ENCODE peak calls at places on chromosomes 5 and 9, in nine cellular contexts. C is hepatocyte, P is OCI-LY7, M is H9, R is ovary, G is lower lobe of right lung, E is tibial artery, F is right atrium auricular region, L is WERI-Rb-1. U is an unnamed sample.

GRCh38 chr5:65326912-65327311 is 154.8 kb downstream of the ADAMTS6 start:
- DNase-seq in C (no peak), P (no peak), M (no peak), R (no peak), G (no peak), E (no peak), F (no peak), L (no peak), U (no peak)

GRCh38 chr9:137174722-137175293 is 3.0 kb upstream of the TMEM210 start:
- DNase-seq in C (no peak), P (no peak), M (peak; percentile 57), R (no peak), G (no peak), E (no peak), F (no peak), L (no peak), U (no peak)

GRCh38 chr5:147504001-147504400 is 5.9 kb downstream of the DPYSL3 start:
- DNase-seq in C (peak; percentile 32), P (no peak), M (no peak), R (no peak), G (no peak), E (peak; percentile 55), F (no peak), L (peak; percentile 18), U (no peak)

GRCh38 chr9:135326633-135327152 is 152.9 kb upstream of the PPP1R26 start:
- DNase-seq in C (no peak), P (no peak), M (no peak), R (no peak), G (peak; percentile 25), E (no peak), F (no peak), L (no peak), U (no peak)

GRCh38 chr9:137252555-137253506 is 1.7 kb downstream of the STPG3 start:
- DNase-seq in C (peak; percentile 68), P (peak; percentile 76), M (peak; percentile 69), R (no peak), G (no peak), E (no peak), F (no peak), L (peak; percentile 55), U (no peak)

GRCh38 chr9:121634800-121635261 is 16.6 kb upstream of the DAB2IP start:
- DNase-seq in C (peak; percentile 59), P (peak; percentile 14), M (peak; percentile 76), R (peak; percentile 50), G (no peak), E (no peak), F (no peak), L (peak; percentile 77), U (no peak)

GRCh38 chr9:123109540-123110279 is 76.2 kb downstream of the GPR21 start:
- DNase-seq in C (peak; percentile 73), P (no peak), M (no peak), R (no peak), G (no peak), E (no peak), F (no peak), L (no peak), U (no peak)

GRCh38 chr5:472656-473343 is 29.8 kb downstream of the EXOC3 start:
- DNase-seq in C (peak; percentile 94), P (peak; percentile 91), M (peak; percentile 71), R (peak; percentile 94), G (peak; percentile 92), E (peak; percentile 79), F (peak; percentile 75), L (peak; percentile 93), U (peak; percentile 86)

GRCh38 chr5:102922111-102922510 is 167.0 kb downstream of the PAM start:
- DNase-seq in C (no peak), P (no peak), M (no peak), R (no peak), G (no peak), E (no peak), F (no peak), L (no peak), U (no peak)

GRCh38 chr9:99377790-99378775 is 156.0 kb downstream of the SEC61B start:
- DNase-seq in C (no peak), P (no peak), M (no peak), R (no peak), G (no peak), E (no peak), F (no peak), L (no peak), U (no peak)

GRCh38 chr5:167644619-167645018 is 646.8 kb upstream of the WWC1 start:
- DNase-seq in C (no peak), P (no peak), M (no peak), R (no peak), G (no peak), E (no peak), F (no peak), L (no peak), U (no peak)

DNA sequence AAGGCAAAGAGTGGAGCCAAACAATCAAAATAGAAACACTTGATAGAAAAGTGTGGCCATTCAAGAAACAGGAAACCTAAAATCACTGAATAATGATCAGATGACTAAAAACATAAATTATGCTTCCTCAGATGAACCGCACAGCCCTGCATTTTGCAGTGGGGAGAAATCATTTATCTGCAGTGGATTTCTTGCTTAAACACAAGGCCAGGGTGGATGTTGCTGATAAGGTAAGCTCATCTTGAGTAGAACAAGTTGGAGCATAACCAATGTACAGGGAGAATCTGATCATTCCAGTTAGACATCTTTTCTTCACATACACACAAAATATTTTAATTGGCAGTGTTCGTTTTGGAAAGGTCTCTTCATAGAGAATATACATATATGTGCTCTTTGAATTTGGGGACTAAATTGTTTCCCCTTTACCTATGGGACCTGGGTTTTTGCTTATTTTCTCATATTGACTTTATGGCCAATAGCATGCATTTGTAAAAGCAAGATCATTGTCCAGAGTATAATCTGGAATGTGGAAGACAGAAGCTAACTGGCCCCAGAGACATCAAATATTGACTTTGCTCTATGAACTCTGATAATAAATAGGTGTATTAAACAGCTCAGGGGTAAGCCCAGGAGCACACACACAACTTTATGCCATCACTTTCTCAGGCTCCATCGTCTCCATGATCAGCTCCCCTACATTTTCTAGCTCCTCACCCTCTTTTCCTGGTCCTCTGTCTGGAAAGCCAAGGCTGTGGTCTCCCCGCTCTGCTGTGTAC is 9.1 kb downstream of the ANKDD1B start:
- DNase-seq in C (no peak), P (no peak), M (no peak), R (no peak), G (no peak), E (no peak), F (no peak), L (no peak), U (no peak)
- H3K27ac ChIP-seq in C (peak overlapping the region; percentile 8), P (no peak overlapping the region), M (no peak overlapping the region), R (no peak overlapping the region), G (no peak overlapping the region), E (no peak overlapping the region), F (no peak overlapping the region), L (no peak overlapping the region), U (no peak overlapping the region)

DNA sequence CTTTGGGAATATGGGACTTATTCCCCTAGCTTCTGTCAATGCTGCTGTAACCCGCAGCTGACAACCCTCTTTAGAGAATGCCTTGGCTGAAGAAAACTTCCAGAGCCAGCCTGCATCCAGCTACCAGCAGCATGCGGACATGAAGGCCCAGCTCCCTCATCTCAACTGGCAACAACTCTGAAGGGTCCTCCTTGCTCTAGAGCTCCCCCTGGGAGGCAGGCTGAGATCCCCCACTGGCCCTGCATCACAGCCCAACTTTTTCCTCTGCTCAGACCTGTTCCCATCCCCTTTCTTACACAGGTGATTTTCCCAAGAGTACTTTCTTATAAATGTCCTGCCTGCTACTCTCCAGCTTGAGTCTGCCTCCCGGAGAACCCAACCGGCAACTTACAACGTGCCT is 18.7 kb upstream of the WNT8A start:
- DNase-seq in C (no peak), P (no peak), M (peak; percentile 67), R (no peak), G (no peak), E (no peak), F (no peak), L (no peak), U (no peak)
- TF ChIP-seq CTCF in C (peak; percentile 12), P (peak; percentile 74), M (peak; percentile 72), R (no peak), G (peak; percentile 11), E (no peak), F (no peak), L (peak; percentile 65), U (no peak)

GRCh38 chr5:43561346-43561745 is 4.5 kb upstream of the PAIP1 start:
- DNase-seq in C (no peak), P (no peak), M (no peak), R (no peak), G (no peak), E (no peak), F (no peak), L (no peak), U (no peak)
- H3K27ac ChIP-seq in C (no peak overlapping the region), P (no peak overlapping the region), M (no peak overlapping the region), R (no peak overlapping the region), G (no peak overlapping the region), E (no peak overlapping the region), F (no peak overlapping the region), L (no peak overlapping the region), U (no peak overlapping the region)

GRCh38 chr5:139393497-139394122 is 1.3 kb downstream of the PROB1 start:
- DNase-seq in C (no peak), P (no peak), M (no peak), R (no peak), G (no peak), E (no peak), F (no peak), L (no peak), U (no peak)

GRCh38 chr5:139392324-139392677 is 2.6 kb upstream of the MZB1 start:
- DNase-seq in C (no peak), P (no peak), M (no peak), R (no peak), G (no peak), E (no peak), F (no peak), L (no peak), U (no peak)

GRCh38 chr5:139394123-139394653 is 716 bp downstream of the PROB1 start:
- DNase-seq in C (peak; percentile 77), P (peak; percentile 73), M (peak; percentile 61), R (no peak), G (no peak), E (no peak), F (no peak), L (no peak), U (no peak)

GRCh38 chr5:139391570-139392323 is 2.0 kb upstream of the MZB1 start:
- DNase-seq in C (no peak), P (peak; percentile 76), M (no peak), R (no peak), G (no peak), E (no peak), F (no peak), L (no peak), U (no peak)

DNA sequence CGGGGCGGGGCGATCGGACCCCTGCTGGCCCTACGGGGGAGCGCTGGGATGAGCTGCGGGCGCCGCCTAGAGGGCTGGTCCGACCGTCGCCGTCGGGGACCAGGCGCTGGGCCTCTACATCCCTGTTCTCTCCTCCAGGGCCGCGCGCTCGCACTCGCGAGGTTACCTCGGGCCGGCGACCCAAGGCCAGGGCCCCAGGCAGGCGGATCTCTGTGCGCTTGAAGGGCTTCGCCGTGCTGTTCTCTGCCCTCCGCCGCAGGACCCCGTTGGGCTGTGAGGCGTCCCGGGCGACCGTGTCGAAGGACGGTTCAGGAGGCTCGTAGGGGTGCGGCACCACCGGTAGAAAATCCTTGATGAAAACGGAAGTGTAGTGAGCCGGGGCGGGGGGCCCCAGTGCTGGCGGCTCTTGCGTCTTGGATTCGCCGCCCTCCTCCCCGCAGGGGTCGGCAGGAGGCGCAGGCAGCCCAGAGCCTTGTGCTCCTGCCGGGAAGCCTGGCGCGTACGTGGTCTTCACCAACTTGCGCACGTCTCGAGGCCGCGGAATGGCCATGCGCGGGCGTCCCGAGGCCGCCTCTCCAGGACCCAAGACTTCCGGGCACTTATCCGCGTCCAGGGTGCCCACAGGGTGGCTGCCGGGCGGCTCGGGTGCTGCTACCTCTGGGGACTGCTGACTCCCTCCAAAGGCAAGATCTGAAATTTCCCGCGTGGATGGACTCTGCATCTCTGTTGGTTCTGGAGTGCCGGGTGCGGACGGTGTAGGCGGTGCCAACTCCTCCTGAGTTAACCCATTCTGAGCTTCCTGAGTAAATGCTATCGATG is 2.0 kb downstream of the PROB1 start:
- DNase-seq in C (peak; percentile 80), P (peak; percentile 94), M (peak; percentile 91), R (no peak), G (peak; percentile 82), E (no peak), F (no peak), L (no peak), U (no peak)
- TF ChIP-seq CTCF in C (peak; percentile 55), P (peak; percentile 81), M (peak; percentile 83), R (no peak), G (peak; percentile 60), E (peak; percentile 32), F (peak; percentile 16), L (no peak), U (no peak)